ENCODE peak calls at places on chromosomes 4 and X, in four cellular contexts. E is breast epithelium, T is AG04450, Y is suprapubic skin. F is an unnamed sample.

GRCh38 chrX:136546369-136546768 is 14.4 kb downstream of the VGLL1 start:
- DNase-seq in Y (no peak), E (no peak), T (no peak), F (no peak)

GRCh38 chr4:69823481-69824186 is 36.3 kb downstream of the SULT1E1 start:
- DNase-seq in Y (no peak), E (no peak), T (no peak), F (no peak)

GRCh38 chr4:152727784-152728183 is 48.0 kb upstream of the TMEM154 start:
- DNase-seq in T (no peak), E (no peak), Y (no peak), F (no peak)

GRCh38 chr4:36006226-36006625 is 238.1 kb downstream of the ARAP2 start:
- DNase-seq in E (no peak), Y (no peak), T (no peak), F (no peak)

GRCh38 chr4:5206391-5206790 is 155.1 kb downstream of the STK32B start:
- DNase-seq in E (no peak), T (peak; percentile 48), Y (peak; percentile 74), F (peak; percentile 13)

GRCh38 chrX:54223581-54223980 is 40.5 kb upstream of the FAM120C start:
- DNase-seq in Y (no peak), E (no peak), T (no peak), F (no peak)

GRCh38 chr4:33961751-33962150 is 2282.6 kb downstream of the ARAP2 start:
- DNase-seq in Y (no peak), E (no peak), T (no peak), F (no peak)

GRCh38 chr4:10917475-10918103 is 233.0 kb upstream of the CLNK start:
- DNase-seq in T (no peak), Y (no peak), E (no peak), F (no peak)

GRCh38 chr4:26288308-26288982 is 32.4 kb upstream of the RBPJ start:
- DNase-seq in T (no peak), E (no peak), Y (no peak), F (no peak)

GRCh38 chrX:52368368-52369055 is at the start of gene XAGE2:
- DNase-seq in E (no peak), T (no peak), Y (no peak), F (no peak)

GRCh38 chr4:6230502-6230785 is 30.1 kb upstream of the JAKMIP1 start:
- DNase-seq in Y (no peak), E (no peak), T (no peak), F (no peak)

GRCh38 chr4:20252656-20253271 is 1.1 kb downstream of the SLIT2 start:
- DNase-seq in T (no peak), Y (peak; percentile 67), E (peak; percentile 51), F (no peak)

GRCh38 chrX:49155900-49156837 is 6.4 kb upstream of the MAGIX start:
- DNase-seq in E (peak; percentile 85), T (no peak), Y (peak; percentile 92), F (peak; percentile 51)

GRCh38 chr4:177879851-177880250 is 437.6 kb upstream of the AGA start:
- DNase-seq in Y (no peak), T (no peak), E (no peak), F (no peak)

GRCh38 chr4:170988446-170988845 is 824.8 kb upstream of the GALNTL6 start:
- DNase-seq in Y (no peak), T (no peak), E (no peak), F (no peak)

GRCh38 chrX:56800801-56801200 is 71.8 kb downstream of the NBDY start:
- DNase-seq in T (no peak), E (no peak), Y (peak; percentile 17), F (no peak)

GRCh38 chrX:123860506-123860840 is 620 bp downstream of the XIAP start:
- DNase-seq in E (no peak), T (no peak), Y (no peak), F (no peak)

GRCh38 chr4:20615492-20616136 is 84.6 kb upstream of the PACRGL start:
- DNase-seq in T (no peak), E (no peak), Y (no peak), F (no peak)

GRCh38 chr4:110508827-110509446 is 33.0 kb downstream of the ENPEP start:
- DNase-seq in E (no peak), Y (no peak), T (no peak), F (no peak)

GRCh38 chr4:22129454-22130075 is 181.0 kb upstream of the KCNIP4 start:
- DNase-seq in Y (no peak), T (no peak), E (no peak), F (no peak)

GRCh38 chrX:810186-810585 is 179.6 kb downstream of the SHOX start:
- DNase-seq in Y (no peak), E (no peak), T (no peak), F (no peak)

GRCh38 chr4:110636231-110636676 is 13.4 kb upstream of the PITX2 start:
- DNase-seq in E (no peak), T (no peak), Y (no peak), F (no peak)

GRCh38 chr4:7365472-7366179 is 69.1 kb downstream of the PSAPL1 start:
- DNase-seq in Y (no peak), E (no peak), T (no peak), F (peak; percentile 54)

GRCh38 chr4:151013491-151013890 is 1.6 kb downstream of the LRBA start:
- DNase-seq in T (no peak), Y (no peak), E (no peak), F (no peak)

GRCh38 chrX:22689290-22689689 is 310.5 kb upstream of the DDX53 start:
- DNase-seq in E (no peak), T (no peak), Y (no peak), F (no peak)

GRCh38 chr4:131595140-131595539 is 1554.0 kb upstream of the PCDH10 start:
- DNase-seq in T (no peak), E (no peak), Y (no peak), F (no peak)
- H3K27ac ChIP-seq in T (no peak overlapping the region), E (no peak overlapping the region), Y (no peak overlapping the region), F (no peak overlapping the region)

GRCh38 chrX:41027388-41027787 is 57.9 kb upstream of the USP9X start:
- DNase-seq in T (peak; percentile 38), Y (no peak), E (no peak), F (no peak)
- H3K27ac ChIP-seq in T (no peak overlapping the region), Y (no peak overlapping the region), E (no peak overlapping the region), F (no peak overlapping the region)

DNA sequence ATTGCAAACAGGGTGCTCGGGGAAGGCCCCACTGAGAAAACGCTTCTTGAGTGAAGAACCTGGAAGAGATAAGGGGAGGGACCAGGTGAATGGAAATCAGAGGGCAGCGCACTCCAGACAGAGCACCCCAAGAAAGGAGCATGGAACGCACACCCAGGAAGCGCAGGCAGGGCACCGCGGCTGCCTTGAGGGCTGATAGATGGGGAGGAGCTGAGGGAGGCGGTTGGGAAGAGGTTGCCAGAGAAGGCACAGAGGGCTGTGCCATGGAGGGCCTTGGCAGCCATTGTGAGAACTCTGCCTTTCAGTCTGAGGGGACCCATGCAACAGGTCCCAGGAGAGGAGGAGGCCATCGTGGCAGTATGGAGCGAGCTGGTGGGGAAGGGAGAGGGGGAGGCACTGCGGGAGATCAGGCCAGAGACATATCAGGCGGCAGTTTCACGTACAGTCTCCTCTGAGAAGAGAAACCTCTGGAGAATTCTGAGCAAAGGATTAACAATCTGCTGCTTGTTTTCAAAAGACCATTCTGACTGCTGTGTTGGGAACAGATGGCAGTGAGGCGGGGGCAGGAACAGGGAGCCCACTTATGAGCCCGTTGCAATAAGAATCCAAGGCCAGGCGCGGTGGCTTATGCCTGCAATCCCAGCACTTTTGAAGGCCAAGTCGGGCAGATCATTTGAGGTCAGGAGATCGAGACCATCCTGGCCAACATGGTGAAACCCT is 83.7 kb downstream of the PCYT1B start:
- DNase-seq in E (no peak), T (no peak), Y (no peak), F (peak; percentile 29)
- H3K27ac ChIP-seq in E (no peak overlapping the region), T (no peak overlapping the region), Y (no peak overlapping the region), F (peak overlapping the region; percentile 50)

GRCh38 chr4:32172761-32173160 is 1452.6 kb downstream of the PCDH7 start:
- DNase-seq in Y (no peak), T (no peak), E (no peak), F (no peak)
- H3K27ac ChIP-seq in Y (no peak overlapping the region), T (no peak overlapping the region), E (no peak overlapping the region), F (no peak overlapping the region)

GRCh38 chr4:119638359-119638758 is 9.8 kb upstream of the PDE5A start:
- DNase-seq in Y (no peak), T (no peak), E (no peak), F (no peak)
- H3K27ac ChIP-seq in Y (no peak overlapping the region), T (no peak overlapping the region), E (no peak overlapping the region), F (no peak overlapping the region)

DNA sequence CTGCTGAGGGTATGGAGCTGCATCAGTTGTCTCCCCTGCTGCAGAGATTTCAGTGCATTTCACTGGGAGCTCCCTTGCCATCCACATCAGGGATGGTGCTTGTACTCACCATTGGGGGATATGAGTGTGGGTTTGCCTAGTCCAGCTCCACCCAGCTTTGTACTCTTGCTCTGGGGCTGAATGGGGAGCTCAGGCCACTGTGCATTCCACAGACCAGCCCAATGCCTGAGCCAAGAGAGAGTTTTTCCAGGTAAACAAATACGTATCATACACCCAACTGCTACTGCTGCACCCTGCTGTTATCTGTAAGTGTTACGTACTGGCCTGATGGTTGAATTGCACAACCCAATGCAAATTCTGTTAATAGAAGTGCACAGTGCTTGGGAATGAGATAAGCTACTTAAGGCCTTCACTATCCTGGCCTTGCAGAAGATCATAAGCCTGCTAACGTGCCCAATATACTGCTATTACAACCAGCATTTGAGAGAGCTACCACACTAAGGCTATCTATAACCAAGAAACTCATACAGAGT is 205.0 kb upstream of the DMD start:
- DNase-seq in E (no peak), T (no peak), Y (no peak), F (no peak)
- H3K27ac ChIP-seq in E (no peak overlapping the region), T (no peak overlapping the region), Y (no peak overlapping the region), F (no peak overlapping the region)